ENCODE peak calls at places on chromosomes 11 and 22, in ten cellular contexts. One of them, this sample, is unnamed.

GRCh38 chr11:119904636-119905035 is 175.6 kb upstream of the NECTIN1 start:
- DNase-seq in adrenal gland: no peak
- DNase-seq in neural progenitor cell: no peak
- DNase-seq in cardiac fibroblast: no peak
- DNase-seq in IMR-90: no peak
- DNase-seq in K562: no peak
- DNase-seq in GM12865: no peak
- DNase-seq in pancreas: no peak
- DNase-seq in astrocyte: no peak
- DNase-seq in left ventricle myocardium inferior: no peak
- DNase-seq in this sample: no peak

GRCh38 chr22:46546466-46547178 is 9.2 kb upstream of the CELSR1 start:
- DNase-seq in adrenal gland: no peak
- DNase-seq in neural progenitor cell: peak; percentile 17
- DNase-seq in cardiac fibroblast: peak; percentile 46
- DNase-seq in IMR-90: peak; percentile 23
- DNase-seq in K562: no peak
- DNase-seq in GM12865: no peak
- DNase-seq in pancreas: no peak
- DNase-seq in astrocyte: peak; percentile 73
- DNase-seq in left ventricle myocardium inferior: peak; percentile 88
- DNase-seq in this sample: peak; percentile 43

GRCh38 chr11:63537293-63538101 is 889 bp downstream of the PLAAT4 start:
- DNase-seq in adrenal gland: peak; percentile 53
- DNase-seq in neural progenitor cell: no peak
- DNase-seq in cardiac fibroblast: peak; percentile 44
- DNase-seq in IMR-90: peak; percentile 4
- DNase-seq in K562: no peak
- DNase-seq in GM12865: no peak
- DNase-seq in pancreas: peak; percentile 65
- DNase-seq in astrocyte: peak; percentile 96
- DNase-seq in left ventricle myocardium inferior: peak; percentile 65
- DNase-seq in this sample: no peak

GRCh38 chr11:8440649-8441048 is 153.4 kb downstream of the STK33 start:
- DNase-seq in adrenal gland: no peak
- DNase-seq in neural progenitor cell: no peak
- DNase-seq in cardiac fibroblast: no peak
- DNase-seq in IMR-90: no peak
- DNase-seq in K562: no peak
- DNase-seq in GM12865: no peak
- DNase-seq in pancreas: no peak
- DNase-seq in astrocyte: no peak
- DNase-seq in left ventricle myocardium inferior: no peak
- DNase-seq in this sample: no peak

GRCh38 chr22:45975266-45976161 is 1.4 kb downstream of the WNT7B start:
- DNase-seq in adrenal gland: no peak
- DNase-seq in neural progenitor cell: peak; percentile 60
- DNase-seq in cardiac fibroblast: no peak
- DNase-seq in IMR-90: no peak
- DNase-seq in K562: no peak
- DNase-seq in GM12865: no peak
- DNase-seq in pancreas: no peak
- DNase-seq in astrocyte: no peak
- DNase-seq in left ventricle myocardium inferior: no peak
- DNase-seq in this sample: no peak

GRCh38 chr11:102493524-102493923 is 37.0 kb downstream of the MMP7 start:
- DNase-seq in adrenal gland: no peak
- DNase-seq in neural progenitor cell: no peak
- DNase-seq in cardiac fibroblast: no peak
- DNase-seq in IMR-90: no peak
- DNase-seq in K562: no peak
- DNase-seq in GM12865: no peak
- DNase-seq in pancreas: no peak
- DNase-seq in astrocyte: no peak
- DNase-seq in left ventricle myocardium inferior: no peak
- DNase-seq in this sample: no peak

GRCh38 chr22:21450858-21451331 is 16.3 kb upstream of the TMEM191C start:
- DNase-seq in adrenal gland: no peak
- DNase-seq in neural progenitor cell: no peak
- DNase-seq in cardiac fibroblast: no peak
- DNase-seq in IMR-90: no peak
- DNase-seq in K562: no peak
- DNase-seq in GM12865: no peak
- DNase-seq in pancreas: peak; percentile 28
- DNase-seq in astrocyte: no peak
- DNase-seq in left ventricle myocardium inferior: no peak
- DNase-seq in this sample: no peak

GRCh38 chr11:20000393-20001134 is 159.7 kb downstream of the DBX1 start:
- DNase-seq in adrenal gland: no peak
- DNase-seq in neural progenitor cell: peak; percentile 91
- DNase-seq in cardiac fibroblast: no peak
- DNase-seq in IMR-90: no peak
- DNase-seq in K562: no peak
- DNase-seq in GM12865: no peak
- DNase-seq in pancreas: no peak
- DNase-seq in astrocyte: no peak
- DNase-seq in left ventricle myocardium inferior: peak; percentile 51
- DNase-seq in this sample: no peak

GRCh38 chr11:110971110-110971509 is 258.9 kb upstream of the ARHGAP20 start:
- DNase-seq in adrenal gland: no peak
- DNase-seq in neural progenitor cell: no peak
- DNase-seq in cardiac fibroblast: peak; percentile 66
- DNase-seq in IMR-90: peak; percentile 69
- DNase-seq in K562: no peak
- DNase-seq in GM12865: no peak
- DNase-seq in pancreas: no peak
- DNase-seq in astrocyte: peak; percentile 98
- DNase-seq in left ventricle myocardium inferior: no peak
- DNase-seq in this sample: peak; percentile 79

GRCh38 chr22:49999063-49999900 is 13.3 kb downstream of the IL17REL start:
- DNase-seq in adrenal gland: no peak
- DNase-seq in neural progenitor cell: peak; percentile 80
- DNase-seq in cardiac fibroblast: no peak
- DNase-seq in IMR-90: no peak
- DNase-seq in K562: peak; percentile 91
- DNase-seq in GM12865: peak; percentile 44
- DNase-seq in pancreas: peak; percentile 72
- DNase-seq in astrocyte: no peak
- DNase-seq in left ventricle myocardium inferior: no peak
- DNase-seq in this sample: no peak

GRCh38 chr11:33828604-33829429 is 54.5 kb upstream of the FBXO3 start:
- DNase-seq in adrenal gland: no peak
- DNase-seq in neural progenitor cell: peak; percentile 52
- DNase-seq in cardiac fibroblast: no peak
- DNase-seq in IMR-90: no peak
- DNase-seq in K562: no peak
- DNase-seq in GM12865: no peak
- DNase-seq in pancreas: peak; percentile 65
- DNase-seq in astrocyte: no peak
- DNase-seq in left ventricle myocardium inferior: no peak
- DNase-seq in this sample: no peak

GRCh38 chr11:67415501-67416304 is at the start of gene CARNS1:
- DNase-seq in adrenal gland: no peak
- DNase-seq in neural progenitor cell: peak; percentile 38
- DNase-seq in cardiac fibroblast: no peak
- DNase-seq in IMR-90: no peak
- DNase-seq in K562: no peak
- DNase-seq in GM12865: no peak
- DNase-seq in pancreas: peak; percentile 86
- DNase-seq in astrocyte: no peak
- DNase-seq in left ventricle myocardium inferior: no peak
- DNase-seq in this sample: no peak

DNA sequence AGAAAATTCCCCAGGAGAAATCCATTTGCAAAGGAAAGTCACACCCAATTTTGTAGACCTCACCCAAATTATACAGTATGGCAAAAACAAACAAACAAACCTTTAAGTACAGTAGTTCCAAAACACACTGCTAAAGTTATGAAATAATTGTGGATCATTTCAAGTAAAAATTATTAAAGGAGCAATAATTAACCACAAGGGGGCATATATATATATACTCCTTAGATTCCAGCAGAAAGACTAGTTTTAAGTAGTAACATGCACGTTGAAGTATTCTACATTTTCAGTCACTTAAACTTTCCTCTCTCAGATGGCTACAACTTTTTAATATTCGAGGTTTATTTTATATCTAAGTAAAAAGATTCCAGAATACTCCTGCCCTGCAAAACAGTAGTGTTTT is 26.8 kb downstream of the RNF141 start:
- DNase-seq in adrenal gland: no peak
- DNase-seq in neural progenitor cell: no peak
- DNase-seq in cardiac fibroblast: peak; percentile 54
- DNase-seq in IMR-90: peak; percentile 49
- DNase-seq in K562: no peak
- DNase-seq in GM12865: no peak
- DNase-seq in pancreas: no peak
- DNase-seq in astrocyte: no peak
- DNase-seq in left ventricle myocardium inferior: no peak
- DNase-seq in this sample: no peak
- TF ChIP-seq CTCF in adrenal gland: peak; percentile 49
- TF ChIP-seq CTCF in neural progenitor cell: peak; percentile 28
- TF ChIP-seq CTCF in cardiac fibroblast: peak; percentile 12
- TF ChIP-seq CTCF in IMR-90: peak; percentile 46
- TF ChIP-seq CTCF in K562: peak; percentile 9
- TF ChIP-seq CTCF in GM12865: no peak
- TF ChIP-seq CTCF in pancreas: no peak
- TF ChIP-seq CTCF in astrocyte: no peak
- TF ChIP-seq CTCF in left ventricle myocardium inferior: peak; percentile 49
- TF ChIP-seq CTCF in this sample: peak; percentile 81

GRCh38 chr11:57506522-57506921 is 9.0 kb downstream of the SLC43A1 start:
- DNase-seq in adrenal gland: no peak
- DNase-seq in neural progenitor cell: no peak
- DNase-seq in cardiac fibroblast: no peak
- DNase-seq in IMR-90: no peak
- DNase-seq in K562: no peak
- DNase-seq in GM12865: no peak
- DNase-seq in pancreas: peak; percentile 4
- DNase-seq in astrocyte: no peak
- DNase-seq in left ventricle myocardium inferior: no peak
- DNase-seq in this sample: no peak

GRCh38 chr11:57504511-57504910 is 11.0 kb downstream of the SLC43A1 start:
- DNase-seq in adrenal gland: no peak
- DNase-seq in neural progenitor cell: no peak
- DNase-seq in cardiac fibroblast: no peak
- DNase-seq in IMR-90: no peak
- DNase-seq in K562: no peak
- DNase-seq in GM12865: no peak
- DNase-seq in pancreas: no peak
- DNase-seq in astrocyte: no peak
- DNase-seq in left ventricle myocardium inferior: no peak
- DNase-seq in this sample: no peak

GRCh38 chr11:57512646-57513445 is 2.7 kb downstream of the SLC43A1 start:
- DNase-seq in adrenal gland: no peak
- DNase-seq in neural progenitor cell: no peak
- DNase-seq in cardiac fibroblast: no peak
- DNase-seq in IMR-90: no peak
- DNase-seq in K562: peak; percentile 60
- DNase-seq in GM12865: no peak
- DNase-seq in pancreas: peak; percentile 20
- DNase-seq in astrocyte: no peak
- DNase-seq in left ventricle myocardium inferior: no peak
- DNase-seq in this sample: no peak

GRCh38 chr11:57511741-57512430 is 3.6 kb downstream of the SLC43A1 start:
- DNase-seq in adrenal gland: no peak
- DNase-seq in neural progenitor cell: no peak
- DNase-seq in cardiac fibroblast: no peak
- DNase-seq in IMR-90: no peak
- DNase-seq in K562: no peak
- DNase-seq in GM12865: no peak
- DNase-seq in pancreas: no peak
- DNase-seq in astrocyte: no peak
- DNase-seq in left ventricle myocardium inferior: no peak
- DNase-seq in this sample: no peak

GRCh38 chr11:57508341-57509170 is 6.9 kb downstream of the SLC43A1 start:
- DNase-seq in adrenal gland: no peak
- DNase-seq in neural progenitor cell: no peak
- DNase-seq in cardiac fibroblast: no peak
- DNase-seq in IMR-90: no peak
- DNase-seq in K562: no peak
- DNase-seq in GM12865: no peak
- DNase-seq in pancreas: peak; percentile 1
- DNase-seq in astrocyte: no peak
- DNase-seq in left ventricle myocardium inferior: no peak
- DNase-seq in this sample: no peak
- TF ChIP-seq CTCF in adrenal gland: no peak
- TF ChIP-seq CTCF in neural progenitor cell: no peak
- TF ChIP-seq CTCF in cardiac fibroblast: no peak
- TF ChIP-seq CTCF in IMR-90: no peak
- TF ChIP-seq CTCF in K562: no peak
- TF ChIP-seq CTCF in GM12865: no peak
- TF ChIP-seq CTCF in pancreas: no peak
- TF ChIP-seq CTCF in astrocyte: no peak
- TF ChIP-seq CTCF in left ventricle myocardium inferior: no peak
- TF ChIP-seq CTCF in this sample: no peak

GRCh38 chr11:73350908-73351636 is 25.1 kb upstream of the RELT start:
- DNase-seq in adrenal gland: peak; percentile 63
- DNase-seq in neural progenitor cell: peak; percentile 72
- DNase-seq in cardiac fibroblast: peak; percentile 90
- DNase-seq in IMR-90: peak; percentile 84
- DNase-seq in K562: peak; percentile 86
- DNase-seq in GM12865: peak; percentile 79
- DNase-seq in pancreas: no peak
- DNase-seq in astrocyte: peak; percentile 37
- DNase-seq in left ventricle myocardium inferior: peak; percentile 46
- DNase-seq in this sample: peak; percentile 53
- TF ChIP-seq CTCF in adrenal gland: peak; percentile 99
- TF ChIP-seq CTCF in neural progenitor cell: peak; percentile 99
- TF ChIP-seq CTCF in cardiac fibroblast: peak; percentile 99
- TF ChIP-seq CTCF in IMR-90: peak; percentile 94
- TF ChIP-seq CTCF in K562: peak; percentile 91
- TF ChIP-seq CTCF in GM12865: peak; percentile 97
- TF ChIP-seq CTCF in pancreas: peak; percentile 91
- TF ChIP-seq CTCF in astrocyte: peak; percentile 100
- TF ChIP-seq CTCF in left ventricle myocardium inferior: peak; percentile 99
- TF ChIP-seq CTCF in this sample: peak; percentile 99

DNA sequence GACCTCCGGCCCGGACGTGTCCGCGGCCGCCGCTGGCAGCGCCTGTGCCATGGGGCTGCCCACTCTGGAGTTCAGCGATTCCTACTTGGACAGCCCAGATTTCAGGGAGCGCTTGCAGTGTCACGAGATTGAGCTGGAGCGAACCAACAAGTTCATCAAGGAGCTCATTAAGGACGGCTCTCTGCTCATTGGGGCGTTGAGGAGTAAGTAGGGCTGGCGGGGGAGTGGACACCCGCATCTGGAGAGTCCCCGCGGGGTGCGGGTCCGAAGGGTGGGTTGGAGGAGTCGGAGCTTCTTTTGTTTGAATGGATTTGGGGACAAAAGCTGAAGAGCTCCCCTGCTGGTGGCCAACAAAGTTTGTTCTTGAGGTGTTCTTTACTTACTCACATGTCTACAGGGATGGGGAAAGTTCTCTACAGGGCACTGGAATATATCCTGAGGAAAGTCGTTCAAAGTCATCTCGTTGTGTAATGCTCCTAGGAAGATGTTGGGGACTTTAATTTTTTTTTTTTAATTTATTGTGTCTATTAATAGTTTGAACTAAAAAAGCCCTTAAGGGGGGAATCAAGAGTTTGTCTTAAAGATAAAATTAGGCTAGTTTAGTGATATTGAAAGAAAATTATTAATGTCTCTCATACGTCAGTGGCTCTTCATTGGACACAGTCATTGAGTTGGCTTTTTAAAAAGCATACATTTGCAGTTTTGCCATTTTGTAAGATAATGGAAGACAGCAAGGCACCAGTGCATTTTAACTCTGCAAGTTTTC is 725 bp downstream of the ARHGAP42 start:
- DNase-seq in adrenal gland: peak; percentile 60
- DNase-seq in neural progenitor cell: peak; percentile 89
- DNase-seq in cardiac fibroblast: peak; percentile 93
- DNase-seq in IMR-90: peak; percentile 85
- DNase-seq in K562: peak; percentile 47
- DNase-seq in GM12865: peak; percentile 83
- DNase-seq in pancreas: no peak
- DNase-seq in astrocyte: peak; percentile 77
- DNase-seq in left ventricle myocardium inferior: peak; percentile 31
- DNase-seq in this sample: peak; percentile 53
- TF ChIP-seq CTCF in adrenal gland: peak; percentile 65
- TF ChIP-seq CTCF in neural progenitor cell: peak; percentile 65
- TF ChIP-seq CTCF in cardiac fibroblast: peak; percentile 74
- TF ChIP-seq CTCF in IMR-90: peak; percentile 63
- TF ChIP-seq CTCF in K562: peak; percentile 35
- TF ChIP-seq CTCF in GM12865: peak; percentile 70
- TF ChIP-seq CTCF in pancreas: peak; percentile 7
- TF ChIP-seq CTCF in astrocyte: peak; percentile 78
- TF ChIP-seq CTCF in left ventricle myocardium inferior: peak; percentile 75
- TF ChIP-seq CTCF in this sample: peak; percentile 83